ENCODE peak calls at places on chromosomes 12 and 14, in ten cellular contexts. I is effector memory CD8-positive, alpha-beta T cell; R is amygdala; B is ACHN; H is skeletal muscle cell; J is RWPE2; Y is dermis microvascular lymphatic vessel endothelial cell; C is NCI-H146; Z is activated CD4-positive, alpha-beta T cell treated with anti-CD3 and anti-CD28 coated beads, Interleukin-2, amount 50 U/mL, for 4 hours; U is A549. A is an unnamed sample.

GRCh38 chr12:3261782-3262359 is 184.7 kb downstream of the TSPAN9 start:
- DNase-seq in B (no peak), Z (no peak), Y (no peak), R (no peak), H (no peak), C (no peak), I (no peak), J (no peak), U (no peak), A (no peak)

GRCh38 chr14:88129306-88130056 is 124.5 kb downstream of the GPR65 start:
- DNase-seq in Y (peak), H (peak), R (no peak), Z (no peak), C (no peak), B (no peak), U (peak), J (no peak), I (no peak), A (peak)

GRCh38 chr14:68332011-68332410 is 460.9 kb downstream of the ZFP36L1 start:
- DNase-seq in I (no peak), B (no peak), H (no peak), R (no peak), Y (no peak), Z (no peak), U (no peak), J (no peak), C (no peak), A (no peak)

GRCh38 chr14:85909581-85909980 is 379.6 kb downstream of the FLRT2 start:
- DNase-seq in Y (no peak), H (no peak), Z (no peak), I (no peak), B (no peak), U (no peak), J (no peak), C (no peak), R (no peak), A (no peak)

GRCh38 chr14:64746298-64747250 is 42.4 kb downstream of the PLEKHG3 start:
- DNase-seq in I (no peak), Y (peak), J (no peak), R (no peak), Z (no peak), U (no peak), H (no peak), B (no peak), C (no peak), A (no peak)

GRCh38 chr14:105305350-105305749 is 4.5 kb upstream of the BRF1 start:
- DNase-seq in Z (no peak), I (no peak), J (no peak), H (no peak), U (no peak), Y (no peak), B (no peak), C (no peak), R (no peak), A (no peak)

GRCh38 chr14:81464253-81465001 is 64.3 kb upstream of the STON2 start:
- DNase-seq in R (no peak), I (peak), Z (peak), C (peak), Y (peak), H (no peak), B (peak), U (peak), J (no peak), A (peak)

GRCh38 chr12:20109667-20110066 is 258.7 kb upstream of the PDE3A start:
- DNase-seq in C (no peak), J (no peak), B (no peak), Y (no peak), R (no peak), Z (no peak), H (no peak), I (no peak), U (no peak), A (no peak)

GRCh38 chr14:74551903-74552371 is 58.4 kb downstream of the ISCA2 start:
- DNase-seq in I (no peak), B (no peak), C (no peak), Y (no peak), J (peak), R (no peak), U (no peak), Z (no peak), H (no peak), A (no peak)

GRCh38 chr14:96797188-96797942 is at the start of gene VRK1:
- DNase-seq in J (peak), C (peak), B (peak), Z (peak), Y (peak), I (peak), H (peak), U (peak), R (peak), A (peak)

GRCh38 chr14:57999471-57999870 is 133.6 kb upstream of the SLC35F4 start:
- DNase-seq in H (no peak), R (no peak), J (no peak), I (no peak), Y (no peak), C (no peak), Z (no peak), B (no peak), U (no peak), A (no peak)

GRCh38 chr12:75457191-75457590 is 23.4 kb upstream of the GLIPR1 start:
- DNase-seq in U (no peak), Y (no peak), H (no peak), J (no peak), C (no peak), B (no peak), Z (no peak), R (no peak), I (no peak), A (no peak)

GRCh38 chr14:102786758-102787157 is 9.5 kb downstream of the TRAF3 start:
- DNase-seq in U (no peak), J (no peak), H (no peak), R (no peak), C (no peak), B (no peak), I (no peak), Z (no peak), Y (peak), A (peak)

GRCh38 chr12:9651265-9651729 is 18.2 kb upstream of the CLEC2D start:
- DNase-seq in J (no peak), I (no peak), B (peak), C (no peak), U (no peak), Y (peak), H (no peak), Z (no peak), R (no peak), A (peak)